ENCODE peak calls at places on chromosomes 5 and 9, in seven cellular contexts. One of them, this sample, is unnamed.

GRCh38 chr9:133515240-133515610 is 9.5 kb downstream of the MYMK start:
- DNase-seq in hypothalamus: no peak
- DNase-seq in putamen: no peak
- DNase-seq in activated gamma-delta T cell treated with anti-CD3 and anti-CD28 coated beads, Interleukin-2, amount 50 U/mL, for 16 hours: no peak
- DNase-seq in stimulated activated CD8-positive, alpha-beta memory T cell treated with anti-CD3 and anti-CD28 coated beads, Interleukin-15, amount 100 ng/mL, for 1 hour: no peak
- DNase-seq in NCI-H1105 treated with DMSO at 0.1 percent for 48 hours: no peak
- DNase-seq in stimulated activated CD4-positive, alpha-beta T cell treated with anti-CD3 and anti-CD28 coated beads, Interleukin-1b, Interleukin-23, amount 100 ng/mL, for 1 hour: no peak
- DNase-seq in this sample: no peak

GRCh38 chr5:178210073-178210526 is 5.8 kb downstream of the HNRNPAB start:
- DNase-seq in hypothalamus: no peak
- DNase-seq in putamen: no peak
- DNase-seq in activated gamma-delta T cell treated with anti-CD3 and anti-CD28 coated beads, Interleukin-2, amount 50 U/mL, for 16 hours: no peak
- DNase-seq in stimulated activated CD8-positive, alpha-beta memory T cell treated with anti-CD3 and anti-CD28 coated beads, Interleukin-15, amount 100 ng/mL, for 1 hour: no peak
- DNase-seq in NCI-H1105 treated with DMSO at 0.1 percent for 48 hours: no peak
- DNase-seq in stimulated activated CD4-positive, alpha-beta T cell treated with anti-CD3 and anti-CD28 coated beads, Interleukin-1b, Interleukin-23, amount 100 ng/mL, for 1 hour: no peak
- DNase-seq in this sample: no peak

GRCh38 chr9:136292591-136293448 is 11.1 kb downstream of the CCDC187 start:
- DNase-seq in hypothalamus: no peak
- DNase-seq in putamen: no peak
- DNase-seq in activated gamma-delta T cell treated with anti-CD3 and anti-CD28 coated beads, Interleukin-2, amount 50 U/mL, for 16 hours: no peak
- DNase-seq in stimulated activated CD8-positive, alpha-beta memory T cell treated with anti-CD3 and anti-CD28 coated beads, Interleukin-15, amount 100 ng/mL, for 1 hour: no peak
- DNase-seq in NCI-H1105 treated with DMSO at 0.1 percent for 48 hours: no peak
- DNase-seq in stimulated activated CD4-positive, alpha-beta T cell treated with anti-CD3 and anti-CD28 coated beads, Interleukin-1b, Interleukin-23, amount 100 ng/mL, for 1 hour: no peak
- DNase-seq in this sample: peak; percentile 45

GRCh38 chr5:148561712-148562365 is 92.5 kb downstream of the HTR4 start:
- DNase-seq in hypothalamus: no peak
- DNase-seq in putamen: no peak
- DNase-seq in activated gamma-delta T cell treated with anti-CD3 and anti-CD28 coated beads, Interleukin-2, amount 50 U/mL, for 16 hours: no peak
- DNase-seq in stimulated activated CD8-positive, alpha-beta memory T cell treated with anti-CD3 and anti-CD28 coated beads, Interleukin-15, amount 100 ng/mL, for 1 hour: no peak
- DNase-seq in NCI-H1105 treated with DMSO at 0.1 percent for 48 hours: no peak
- DNase-seq in stimulated activated CD4-positive, alpha-beta T cell treated with anti-CD3 and anti-CD28 coated beads, Interleukin-1b, Interleukin-23, amount 100 ng/mL, for 1 hour: no peak
- DNase-seq in this sample: no peak

GRCh38 chr9:22650145-22650544 is 203.5 kb downstream of the DMRTA1 start:
- DNase-seq in hypothalamus: no peak
- DNase-seq in putamen: no peak
- DNase-seq in activated gamma-delta T cell treated with anti-CD3 and anti-CD28 coated beads, Interleukin-2, amount 50 U/mL, for 16 hours: no peak
- DNase-seq in stimulated activated CD8-positive, alpha-beta memory T cell treated with anti-CD3 and anti-CD28 coated beads, Interleukin-15, amount 100 ng/mL, for 1 hour: no peak
- DNase-seq in NCI-H1105 treated with DMSO at 0.1 percent for 48 hours: no peak
- DNase-seq in stimulated activated CD4-positive, alpha-beta T cell treated with anti-CD3 and anti-CD28 coated beads, Interleukin-1b, Interleukin-23, amount 100 ng/mL, for 1 hour: no peak
- DNase-seq in this sample: no peak

GRCh38 chr5:2134543-2135299 is 252.0 kb upstream of the IRX4 start:
- DNase-seq in hypothalamus: no peak
- DNase-seq in putamen: no peak
- DNase-seq in activated gamma-delta T cell treated with anti-CD3 and anti-CD28 coated beads, Interleukin-2, amount 50 U/mL, for 16 hours: no peak
- DNase-seq in stimulated activated CD8-positive, alpha-beta memory T cell treated with anti-CD3 and anti-CD28 coated beads, Interleukin-15, amount 100 ng/mL, for 1 hour: no peak
- DNase-seq in NCI-H1105 treated with DMSO at 0.1 percent for 48 hours: no peak
- DNase-seq in stimulated activated CD4-positive, alpha-beta T cell treated with anti-CD3 and anti-CD28 coated beads, Interleukin-1b, Interleukin-23, amount 100 ng/mL, for 1 hour: no peak
- DNase-seq in this sample: no peak

GRCh38 chr9:134641989-134642384 is 384 bp downstream of the COL5A1 start:
- DNase-seq in hypothalamus: no peak
- DNase-seq in putamen: no peak
- DNase-seq in activated gamma-delta T cell treated with anti-CD3 and anti-CD28 coated beads, Interleukin-2, amount 50 U/mL, for 16 hours: no peak
- DNase-seq in stimulated activated CD8-positive, alpha-beta memory T cell treated with anti-CD3 and anti-CD28 coated beads, Interleukin-15, amount 100 ng/mL, for 1 hour: no peak
- DNase-seq in NCI-H1105 treated with DMSO at 0.1 percent for 48 hours: no peak
- DNase-seq in stimulated activated CD4-positive, alpha-beta T cell treated with anti-CD3 and anti-CD28 coated beads, Interleukin-1b, Interleukin-23, amount 100 ng/mL, for 1 hour: no peak
- DNase-seq in this sample: no peak

GRCh38 chr9:72396247-72397091 is 31.5 kb upstream of the ZFAND5 start:
- DNase-seq in hypothalamus: no peak
- DNase-seq in putamen: no peak
- DNase-seq in activated gamma-delta T cell treated with anti-CD3 and anti-CD28 coated beads, Interleukin-2, amount 50 U/mL, for 16 hours: no peak
- DNase-seq in stimulated activated CD8-positive, alpha-beta memory T cell treated with anti-CD3 and anti-CD28 coated beads, Interleukin-15, amount 100 ng/mL, for 1 hour: no peak
- DNase-seq in NCI-H1105 treated with DMSO at 0.1 percent for 48 hours: peak; percentile 33
- DNase-seq in stimulated activated CD4-positive, alpha-beta T cell treated with anti-CD3 and anti-CD28 coated beads, Interleukin-1b, Interleukin-23, amount 100 ng/mL, for 1 hour: no peak
- DNase-seq in this sample: peak; percentile 22

GRCh38 chr5:126741361-126741760 is 35.6 kb upstream of the LMNB1 start:
- DNase-seq in hypothalamus: no peak
- DNase-seq in putamen: no peak
- DNase-seq in activated gamma-delta T cell treated with anti-CD3 and anti-CD28 coated beads, Interleukin-2, amount 50 U/mL, for 16 hours: no peak
- DNase-seq in stimulated activated CD8-positive, alpha-beta memory T cell treated with anti-CD3 and anti-CD28 coated beads, Interleukin-15, amount 100 ng/mL, for 1 hour: no peak
- DNase-seq in NCI-H1105 treated with DMSO at 0.1 percent for 48 hours: no peak
- DNase-seq in stimulated activated CD4-positive, alpha-beta T cell treated with anti-CD3 and anti-CD28 coated beads, Interleukin-1b, Interleukin-23, amount 100 ng/mL, for 1 hour: no peak
- DNase-seq in this sample: no peak

GRCh38 chr5:102855684-102856373 is 100.7 kb downstream of the PAM start:
- DNase-seq in hypothalamus: no peak
- DNase-seq in putamen: no peak
- DNase-seq in activated gamma-delta T cell treated with anti-CD3 and anti-CD28 coated beads, Interleukin-2, amount 50 U/mL, for 16 hours: no peak
- DNase-seq in stimulated activated CD8-positive, alpha-beta memory T cell treated with anti-CD3 and anti-CD28 coated beads, Interleukin-15, amount 100 ng/mL, for 1 hour: no peak
- DNase-seq in NCI-H1105 treated with DMSO at 0.1 percent for 48 hours: no peak
- DNase-seq in stimulated activated CD4-positive, alpha-beta T cell treated with anti-CD3 and anti-CD28 coated beads, Interleukin-1b, Interleukin-23, amount 100 ng/mL, for 1 hour: no peak
- DNase-seq in this sample: no peak

GRCh38 chr9:21121079-21121478 is 20.6 kb downstream of the IFNW1 start:
- DNase-seq in hypothalamus: no peak
- DNase-seq in putamen: no peak
- DNase-seq in activated gamma-delta T cell treated with anti-CD3 and anti-CD28 coated beads, Interleukin-2, amount 50 U/mL, for 16 hours: no peak
- DNase-seq in stimulated activated CD8-positive, alpha-beta memory T cell treated with anti-CD3 and anti-CD28 coated beads, Interleukin-15, amount 100 ng/mL, for 1 hour: no peak
- DNase-seq in NCI-H1105 treated with DMSO at 0.1 percent for 48 hours: no peak
- DNase-seq in stimulated activated CD4-positive, alpha-beta T cell treated with anti-CD3 and anti-CD28 coated beads, Interleukin-1b, Interleukin-23, amount 100 ng/mL, for 1 hour: no peak
- DNase-seq in this sample: no peak

GRCh38 chr9:128550770-128551651 is 1.4 kb upstream of the SPTAN1 start:
- DNase-seq in hypothalamus: peak; percentile 16
- DNase-seq in putamen: peak; percentile 50
- DNase-seq in activated gamma-delta T cell treated with anti-CD3 and anti-CD28 coated beads, Interleukin-2, amount 50 U/mL, for 16 hours: no peak
- DNase-seq in stimulated activated CD8-positive, alpha-beta memory T cell treated with anti-CD3 and anti-CD28 coated beads, Interleukin-15, amount 100 ng/mL, for 1 hour: no peak
- DNase-seq in NCI-H1105 treated with DMSO at 0.1 percent for 48 hours: no peak
- DNase-seq in stimulated activated CD4-positive, alpha-beta T cell treated with anti-CD3 and anti-CD28 coated beads, Interleukin-1b, Interleukin-23, amount 100 ng/mL, for 1 hour: no peak
- DNase-seq in this sample: no peak

GRCh38 chr5:96054272-96055030 is 92.8 kb upstream of the ELL2 start:
- DNase-seq in hypothalamus: no peak
- DNase-seq in putamen: no peak
- DNase-seq in activated gamma-delta T cell treated with anti-CD3 and anti-CD28 coated beads, Interleukin-2, amount 50 U/mL, for 16 hours: no peak
- DNase-seq in stimulated activated CD8-positive, alpha-beta memory T cell treated with anti-CD3 and anti-CD28 coated beads, Interleukin-15, amount 100 ng/mL, for 1 hour: no peak
- DNase-seq in NCI-H1105 treated with DMSO at 0.1 percent for 48 hours: no peak
- DNase-seq in stimulated activated CD4-positive, alpha-beta T cell treated with anti-CD3 and anti-CD28 coated beads, Interleukin-1b, Interleukin-23, amount 100 ng/mL, for 1 hour: no peak
- DNase-seq in this sample: no peak

GRCh38 chr9:19788152-19788551 is 685 bp downstream of the SLC24A2 start:
- DNase-seq in hypothalamus: peak; percentile 19
- DNase-seq in putamen: no peak
- DNase-seq in activated gamma-delta T cell treated with anti-CD3 and anti-CD28 coated beads, Interleukin-2, amount 50 U/mL, for 16 hours: no peak
- DNase-seq in stimulated activated CD8-positive, alpha-beta memory T cell treated with anti-CD3 and anti-CD28 coated beads, Interleukin-15, amount 100 ng/mL, for 1 hour: no peak
- DNase-seq in NCI-H1105 treated with DMSO at 0.1 percent for 48 hours: peak; percentile 48
- DNase-seq in stimulated activated CD4-positive, alpha-beta T cell treated with anti-CD3 and anti-CD28 coated beads, Interleukin-1b, Interleukin-23, amount 100 ng/mL, for 1 hour: no peak
- DNase-seq in this sample: peak; percentile 57

GRCh38 chr9:2181794-2182193 is 166.6 kb downstream of the SMARCA2 start:
- DNase-seq in hypothalamus: peak; percentile 24
- DNase-seq in putamen: peak; percentile 13
- DNase-seq in activated gamma-delta T cell treated with anti-CD3 and anti-CD28 coated beads, Interleukin-2, amount 50 U/mL, for 16 hours: no peak
- DNase-seq in stimulated activated CD8-positive, alpha-beta memory T cell treated with anti-CD3 and anti-CD28 coated beads, Interleukin-15, amount 100 ng/mL, for 1 hour: no peak
- DNase-seq in NCI-H1105 treated with DMSO at 0.1 percent for 48 hours: peak; percentile 21
- DNase-seq in stimulated activated CD4-positive, alpha-beta T cell treated with anti-CD3 and anti-CD28 coated beads, Interleukin-1b, Interleukin-23, amount 100 ng/mL, for 1 hour: no peak
- DNase-seq in this sample: peak; percentile 31

GRCh38 chr9:122086873-122087272 is 6.2 kb downstream of the TTLL11 start:
- DNase-seq in hypothalamus: no peak
- DNase-seq in putamen: no peak
- DNase-seq in activated gamma-delta T cell treated with anti-CD3 and anti-CD28 coated beads, Interleukin-2, amount 50 U/mL, for 16 hours: no peak
- DNase-seq in stimulated activated CD8-positive, alpha-beta memory T cell treated with anti-CD3 and anti-CD28 coated beads, Interleukin-15, amount 100 ng/mL, for 1 hour: no peak
- DNase-seq in NCI-H1105 treated with DMSO at 0.1 percent for 48 hours: no peak
- DNase-seq in stimulated activated CD4-positive, alpha-beta T cell treated with anti-CD3 and anti-CD28 coated beads, Interleukin-1b, Interleukin-23, amount 100 ng/mL, for 1 hour: no peak
- DNase-seq in this sample: no peak

GRCh38 chr5:86526811-86527348 is 90.9 kb upstream of the COX7C start:
- DNase-seq in hypothalamus: no peak
- DNase-seq in putamen: no peak
- DNase-seq in activated gamma-delta T cell treated with anti-CD3 and anti-CD28 coated beads, Interleukin-2, amount 50 U/mL, for 16 hours: no peak
- DNase-seq in stimulated activated CD8-positive, alpha-beta memory T cell treated with anti-CD3 and anti-CD28 coated beads, Interleukin-15, amount 100 ng/mL, for 1 hour: no peak
- DNase-seq in NCI-H1105 treated with DMSO at 0.1 percent for 48 hours: no peak
- DNase-seq in stimulated activated CD4-positive, alpha-beta T cell treated with anti-CD3 and anti-CD28 coated beads, Interleukin-1b, Interleukin-23, amount 100 ng/mL, for 1 hour: no peak
- DNase-seq in this sample: no peak

GRCh38 chr9:82601272-82601835 is 461.6 kb downstream of the RASEF start:
- DNase-seq in hypothalamus: no peak
- DNase-seq in putamen: no peak
- DNase-seq in activated gamma-delta T cell treated with anti-CD3 and anti-CD28 coated beads, Interleukin-2, amount 50 U/mL, for 16 hours: no peak
- DNase-seq in stimulated activated CD8-positive, alpha-beta memory T cell treated with anti-CD3 and anti-CD28 coated beads, Interleukin-15, amount 100 ng/mL, for 1 hour: no peak
- DNase-seq in NCI-H1105 treated with DMSO at 0.1 percent for 48 hours: no peak
- DNase-seq in stimulated activated CD4-positive, alpha-beta T cell treated with anti-CD3 and anti-CD28 coated beads, Interleukin-1b, Interleukin-23, amount 100 ng/mL, for 1 hour: no peak
- DNase-seq in this sample: no peak

GRCh38 chr5:29157975-29158374 is 2035.5 kb upstream of the CDH6 start:
- DNase-seq in hypothalamus: no peak
- DNase-seq in putamen: no peak
- DNase-seq in activated gamma-delta T cell treated with anti-CD3 and anti-CD28 coated beads, Interleukin-2, amount 50 U/mL, for 16 hours: no peak
- DNase-seq in stimulated activated CD8-positive, alpha-beta memory T cell treated with anti-CD3 and anti-CD28 coated beads, Interleukin-15, amount 100 ng/mL, for 1 hour: no peak
- DNase-seq in NCI-H1105 treated with DMSO at 0.1 percent for 48 hours: no peak
- DNase-seq in stimulated activated CD4-positive, alpha-beta T cell treated with anti-CD3 and anti-CD28 coated beads, Interleukin-1b, Interleukin-23, amount 100 ng/mL, for 1 hour: no peak
- DNase-seq in this sample: no peak

GRCh38 chr5:139668064-139668880 is 20.1 kb downstream of the CXXC5 start:
- DNase-seq in hypothalamus: peak; percentile 70
- DNase-seq in putamen: peak; percentile 64
- DNase-seq in activated gamma-delta T cell treated with anti-CD3 and anti-CD28 coated beads, Interleukin-2, amount 50 U/mL, for 16 hours: no peak
- DNase-seq in stimulated activated CD8-positive, alpha-beta memory T cell treated with anti-CD3 and anti-CD28 coated beads, Interleukin-15, amount 100 ng/mL, for 1 hour: no peak
- DNase-seq in NCI-H1105 treated with DMSO at 0.1 percent for 48 hours: no peak
- DNase-seq in stimulated activated CD4-positive, alpha-beta T cell treated with anti-CD3 and anti-CD28 coated beads, Interleukin-1b, Interleukin-23, amount 100 ng/mL, for 1 hour: no peak
- DNase-seq in this sample: no peak

GRCh38 chr9:36603006-36603405 is 30.3 kb downstream of the MELK start:
- DNase-seq in hypothalamus: no peak
- DNase-seq in putamen: no peak
- DNase-seq in activated gamma-delta T cell treated with anti-CD3 and anti-CD28 coated beads, Interleukin-2, amount 50 U/mL, for 16 hours: no peak
- DNase-seq in stimulated activated CD8-positive, alpha-beta memory T cell treated with anti-CD3 and anti-CD28 coated beads, Interleukin-15, amount 100 ng/mL, for 1 hour: no peak
- DNase-seq in NCI-H1105 treated with DMSO at 0.1 percent for 48 hours: no peak
- DNase-seq in stimulated activated CD4-positive, alpha-beta T cell treated with anti-CD3 and anti-CD28 coated beads, Interleukin-1b, Interleukin-23, amount 100 ng/mL, for 1 hour: no peak
- DNase-seq in this sample: no peak

GRCh38 chr9:35350212-35350611 is 139.7 kb upstream of the RUSC2 start:
- DNase-seq in hypothalamus: peak; percentile 5
- DNase-seq in putamen: peak; percentile 75
- DNase-seq in activated gamma-delta T cell treated with anti-CD3 and anti-CD28 coated beads, Interleukin-2, amount 50 U/mL, for 16 hours: no peak
- DNase-seq in stimulated activated CD8-positive, alpha-beta memory T cell treated with anti-CD3 and anti-CD28 coated beads, Interleukin-15, amount 100 ng/mL, for 1 hour: no peak
- DNase-seq in NCI-H1105 treated with DMSO at 0.1 percent for 48 hours: no peak
- DNase-seq in stimulated activated CD4-positive, alpha-beta T cell treated with anti-CD3 and anti-CD28 coated beads, Interleukin-1b, Interleukin-23, amount 100 ng/mL, for 1 hour: no peak
- DNase-seq in this sample: no peak

GRCh38 chr9:81717747-81718077 is 28.4 kb upstream of the TLE1 start:
- DNase-seq in hypothalamus: no peak
- DNase-seq in putamen: no peak
- DNase-seq in activated gamma-delta T cell treated with anti-CD3 and anti-CD28 coated beads, Interleukin-2, amount 50 U/mL, for 16 hours: no peak
- DNase-seq in stimulated activated CD8-positive, alpha-beta memory T cell treated with anti-CD3 and anti-CD28 coated beads, Interleukin-15, amount 100 ng/mL, for 1 hour: no peak
- DNase-seq in NCI-H1105 treated with DMSO at 0.1 percent for 48 hours: peak; percentile 28
- DNase-seq in stimulated activated CD4-positive, alpha-beta T cell treated with anti-CD3 and anti-CD28 coated beads, Interleukin-1b, Interleukin-23, amount 100 ng/mL, for 1 hour: no peak
- DNase-seq in this sample: no peak